ENCODE peak calls at places on chromosomes 7 and 10, in seven cellular contexts. D is CD4-positive, alpha-beta T cell; S is CD8-positive, alpha-beta T cell; E is body of pancreas; Q is hepatocyte; B is tibial artery; Y is mammary epithelial cell. G is an unnamed sample.
A peak's percentile ranks its signal among the peaks of the same experiment; 100 is the strongest.

GRCh38 chr7:27689045-27689877 is 26.6 kb upstream of the HIBADH start:
- DNase-seq in D (no peak), S (no peak), E (peak; percentile 25), Q (peak; percentile 45), B (no peak), Y (peak; percentile 32), G (peak; percentile 55)

GRCh38 chr7:44291066-44291732 is 34.2 kb downstream of the CAMK2B start:
- DNase-seq in D (no peak), S (peak; percentile 3), E (peak; percentile 54), Q (no peak), B (peak; percentile 71), Y (no peak), G (peak; percentile 82)

GRCh38 chr7:92763636-92764423 is 72.5 kb downstream of the CDK6 start:
- DNase-seq in D (no peak), S (no peak), E (no peak), Q (peak; percentile 76), B (no peak), Y (peak; percentile 97), G (no peak)

GRCh38 chr10:79316671-79317431 is 30.4 kb upstream of the PPIF start:
- DNase-seq in D (no peak), S (no peak), E (no peak), Q (no peak), B (no peak), Y (no peak), G (no peak)

GRCh38 chr10:974038-974784 is 14.0 kb upstream of the GTPBP4 start:
- DNase-seq in D (no peak), S (no peak), E (peak; percentile 33), Q (peak; percentile 81), B (no peak), Y (peak; percentile 6), G (no peak)

GRCh38 chr10:13776861-13777301 is 190.1 kb downstream of the PRPF18 start:
- DNase-seq in D (no peak), S (no peak), E (no peak), Q (no peak), B (no peak), Y (peak; percentile 61), G (no peak)

GRCh38 chr7:157586426-157586955 is 249.7 kb downstream of the DNAJB6 start:
- DNase-seq in D (no peak), S (no peak), E (no peak), Q (no peak), B (no peak), Y (no peak), G (no peak)

GRCh38 chr10:70596860-70597809 is 5.4 kb downstream of the PRF1 start:
- DNase-seq in D (no peak), S (no peak), E (no peak), Q (no peak), B (no peak), Y (peak; percentile 36), G (no peak)

GRCh38 chr7:2939193-2939885 is 95.2 kb upstream of the GNA12 start:
- DNase-seq in D (no peak), S (no peak), E (no peak), Q (no peak), B (peak; percentile 54), Y (peak; percentile 53), G (no peak)

GRCh38 chr7:24284699-24285506 is 913 bp downstream of the NPY start:
- DNase-seq in D (no peak), S (no peak), E (no peak), Q (peak; percentile 11), B (no peak), Y (no peak), G (no peak)

GRCh38 chr10:98138031-98138430 is 3.6 kb downstream of the R3HCC1L start:
- DNase-seq in D (no peak), S (no peak), E (no peak), Q (no peak), B (no peak), Y (no peak), G (no peak)

GRCh38 chr7:24820730-24821044 is 63.4 kb upstream of the GSDME start:
- DNase-seq in D (no peak), S (no peak), E (no peak), Q (peak; percentile 76), B (no peak), Y (no peak), G (no peak)

GRCh38 chr10:52558090-52558489 is 214.5 kb downstream of the MBL2 start:
- DNase-seq in D (no peak), S (no peak), E (no peak), Q (no peak), B (no peak), Y (no peak), G (no peak)

GRCh38 chr7:150451097-150451793 is 815 bp downstream of the GIMAP8 start:
- DNase-seq in D (peak; percentile 76), S (peak; percentile 71), E (peak; percentile 68), Q (no peak), B (peak; percentile 75), Y (no peak), G (peak; percentile 33)

GRCh38 chr10:120666311-120666710 is 184.9 kb upstream of the WDR11 start:
- DNase-seq in D (no peak), S (no peak), E (no peak), Q (no peak), B (no peak), Y (no peak), G (no peak)

GRCh38 chr7:114388021-114388420 is 26.6 kb upstream of the FOXP2 start:
- DNase-seq in D (no peak), S (no peak), E (no peak), Q (no peak), B (no peak), Y (no peak), G (no peak)

GRCh38 chr10:97573021-97573420 is 442 bp downstream of the ANKRD2 start:
- DNase-seq in D (no peak), S (no peak), E (no peak), Q (no peak), B (no peak), Y (peak; percentile 47), G (no peak)

GRCh38 chr7:84629640-84630318 is 435.2 kb upstream of the SEMA3A start:
- DNase-seq in D (no peak), S (no peak), E (no peak), Q (no peak), B (no peak), Y (peak; percentile 12), G (no peak)

GRCh38 chr7:133540096-133540860 is 287.4 kb downstream of the EXOC4 start:
- DNase-seq in D (no peak), S (no peak), E (no peak), Q (no peak), B (no peak), Y (no peak), G (no peak)

GRCh38 chr7:92904292-92905131 is 68.1 kb upstream of the CDK6 start:
- DNase-seq in D (peak; percentile 57), S (peak; percentile 64), E (no peak), Q (peak; percentile 29), B (no peak), Y (peak; percentile 98), G (no peak)

GRCh38 chr10:44008917-44009620 is 360.4 kb upstream of the ZNF32 start:
- DNase-seq in D (no peak), S (no peak), E (no peak), Q (no peak), B (no peak), Y (no peak), G (no peak)

DNA sequence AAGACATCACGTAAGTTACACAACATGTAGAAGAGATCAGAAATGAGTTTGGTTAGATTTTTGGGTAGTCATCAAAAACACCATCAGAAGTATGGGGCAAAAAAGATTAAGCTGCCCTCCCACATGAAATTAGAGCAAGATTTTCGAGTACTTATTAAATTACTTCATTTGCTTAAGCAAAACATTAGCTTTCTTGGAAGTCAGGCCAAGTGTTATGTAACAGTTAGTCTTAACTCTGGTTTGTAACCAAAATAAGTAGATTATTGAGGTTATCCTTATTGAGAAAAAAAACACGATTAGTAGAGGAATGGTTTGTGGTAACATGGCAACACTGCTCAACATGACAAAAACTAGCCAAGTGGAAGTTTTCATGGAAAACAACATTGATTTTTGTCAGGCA is 37.9 kb downstream of the HBP1 start:
- DNase-seq in D (no peak), S (no peak), E (no peak), Q (no peak), B (no peak), Y (no peak), G (no peak)
- H3K27ac ChIP-seq in D (no peak overlapping the region), S (no peak overlapping the region), E (no peak overlapping the region), Q (no peak overlapping the region), B (peak overlapping the region; percentile 59), Y (no peak overlapping the region), G (no peak overlapping the region)

DNA sequence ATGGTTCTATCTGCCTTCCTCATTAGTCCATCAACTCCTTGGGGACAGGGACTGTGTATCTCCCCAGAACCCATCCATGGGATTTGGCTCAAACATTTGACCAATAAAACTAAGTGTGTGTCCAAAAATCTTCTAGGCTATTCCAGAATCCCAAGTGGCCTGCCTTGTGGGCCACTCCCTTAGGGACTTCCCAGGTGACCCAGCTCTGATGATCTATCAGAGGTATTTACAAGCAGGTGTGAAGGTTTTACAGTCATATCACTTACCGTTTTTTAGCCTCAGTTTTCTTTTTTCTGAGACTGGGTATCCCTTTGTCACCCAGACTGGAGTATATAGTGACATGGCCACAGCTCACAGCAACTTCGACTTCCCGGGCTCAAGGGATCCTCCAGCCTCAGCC is 64.4 kb downstream of the PIP4K2A start:
- DNase-seq in D (no peak), S (no peak), E (no peak), Q (no peak), B (no peak), Y (no peak), G (no peak)
- H3K27ac ChIP-seq in D (peak overlapping the region; percentile 55), S (peak overlapping the region; percentile 1), E (no peak overlapping the region), Q (no peak overlapping the region), B (no peak overlapping the region), Y (no peak overlapping the region), G (no peak overlapping the region)

DNA sequence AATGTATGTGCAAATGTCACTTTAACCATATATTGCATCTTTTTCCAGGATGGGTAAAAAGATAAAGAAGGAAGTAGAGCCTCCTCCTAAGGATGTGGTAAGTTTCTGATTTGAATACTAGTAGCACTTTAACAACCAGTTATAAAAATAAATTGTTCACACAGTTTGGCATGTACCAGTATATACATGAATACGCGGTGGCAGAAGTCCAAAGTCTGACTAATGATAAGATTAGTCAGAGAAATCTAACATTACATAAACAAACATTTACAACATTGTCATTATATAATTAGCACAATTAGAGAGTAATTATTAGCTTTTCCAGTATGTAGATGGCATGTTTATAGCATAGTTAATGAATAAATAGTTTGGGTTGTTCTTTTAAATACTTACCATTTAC is 4.1 kb downstream of the ARMC3 start:
- DNase-seq in D (no peak), S (no peak), E (peak; percentile 10), Q (peak; percentile 25), B (no peak), Y (peak; percentile 72), G (no peak)
- H3K27ac ChIP-seq in D (no peak overlapping the region), S (no peak overlapping the region), E (no peak overlapping the region), Q (no peak overlapping the region), B (peak overlapping the region; percentile 46), Y (no peak overlapping the region), G (no peak overlapping the region)

DNA sequence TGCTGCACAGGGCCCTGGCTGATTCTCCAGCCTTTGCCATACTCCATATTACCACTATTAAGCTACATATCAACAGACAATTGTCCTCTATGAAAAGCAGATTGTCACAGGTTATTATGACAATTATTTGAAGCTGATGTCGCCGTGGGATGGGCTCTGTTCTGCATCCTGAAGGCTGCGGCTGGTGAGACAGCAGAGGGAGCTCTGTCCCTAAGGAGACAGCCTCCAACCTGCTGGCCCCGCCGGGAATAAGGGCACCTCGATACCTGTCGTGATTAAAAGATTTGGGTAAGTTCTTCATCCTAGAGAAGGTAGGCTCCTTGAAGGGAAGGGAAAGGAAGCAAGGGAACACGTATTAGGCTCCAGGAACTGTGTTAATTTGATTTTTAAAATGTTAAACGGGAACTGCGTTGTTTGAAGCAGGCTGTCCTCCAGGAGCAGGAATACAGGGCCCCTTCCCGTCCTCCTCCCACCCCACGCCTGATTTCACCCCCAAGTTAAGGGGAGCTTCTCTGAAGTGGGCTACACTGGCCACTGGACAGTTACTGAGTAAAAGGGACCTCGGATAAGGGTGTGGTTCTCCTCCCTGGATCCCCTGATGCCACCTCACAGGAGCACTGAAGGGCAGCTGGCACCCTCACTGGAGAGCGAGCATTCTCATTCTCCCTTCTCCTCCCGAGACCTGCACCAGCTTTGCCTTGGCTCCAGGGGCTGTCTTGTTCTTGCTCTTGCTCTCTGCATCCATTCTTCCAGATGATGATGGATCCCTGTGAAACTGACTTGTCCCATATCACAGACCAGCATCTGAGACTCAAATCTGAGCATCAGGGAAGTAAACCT is 11.8 kb upstream of the TIAL1 start:
- DNase-seq in D (peak; percentile 11), S (peak; percentile 28), E (peak; percentile 40), Q (peak; percentile 64), B (no peak), Y (peak; percentile 38), G (peak; percentile 69)
- H3K27ac ChIP-seq in D (no peak overlapping the region), S (no peak overlapping the region), E (no peak overlapping the region), Q (no peak overlapping the region), B (no peak overlapping the region), Y (no peak overlapping the region), G (no peak overlapping the region)